ENCODE peak calls at places on chromosomes 6 and 20, in ten cellular contexts. One of them, this sample, is unnamed.

GRCh38 chr6:157514659-157515496 is 133.9 kb downstream of the ZDHHC14 start:
- DNase-seq in PC-3: peak; percentile 60
- DNase-seq in fibroblast of lung: peak; percentile 51
- DNase-seq in psoas muscle: peak; percentile 53
- DNase-seq in tibial artery: no peak
- DNase-seq in AG04450: no peak
- DNase-seq in left ventricle myocardium inferior: no peak
- DNase-seq in upper lobe of left lung: no peak
- DNase-seq in cardiac muscle cell: no peak
- DNase-seq in A549: peak; percentile 47
- DNase-seq in this sample: no peak

GRCh38 chr6:52106994-52107393 is 19.6 kb upstream of the PKHD1 start:
- DNase-seq in tibial artery: no peak
- DNase-seq in AG04450: no peak
- DNase-seq in psoas muscle: no peak
- DNase-seq in upper lobe of left lung: no peak
- DNase-seq in left ventricle myocardium inferior: no peak
- DNase-seq in cardiac muscle cell: no peak
- DNase-seq in fibroblast of lung: no peak
- DNase-seq in A549: no peak
- DNase-seq in PC-3: no peak
- DNase-seq in this sample: no peak

GRCh38 chr20:5920581-5920980 is 29.8 kb downstream of the TRMT6 start:
- DNase-seq in upper lobe of left lung: no peak
- DNase-seq in fibroblast of lung: no peak
- DNase-seq in psoas muscle: no peak
- DNase-seq in A549: no peak
- DNase-seq in PC-3: no peak
- DNase-seq in AG04450: no peak
- DNase-seq in cardiac muscle cell: no peak
- DNase-seq in tibial artery: no peak
- DNase-seq in left ventricle myocardium inferior: no peak
- DNase-seq in this sample: no peak

GRCh38 chr6:43584892-43585570 is 9.0 kb downstream of the POLH start:
- DNase-seq in upper lobe of left lung: no peak
- DNase-seq in psoas muscle: no peak
- DNase-seq in PC-3: no peak
- DNase-seq in tibial artery: no peak
- DNase-seq in cardiac muscle cell: no peak
- DNase-seq in A549: no peak
- DNase-seq in left ventricle myocardium inferior: no peak
- DNase-seq in AG04450: no peak
- DNase-seq in fibroblast of lung: no peak
- DNase-seq in this sample: no peak

GRCh38 chr20:49872056-49872455 is 43.3 kb downstream of the SPATA2 start:
- DNase-seq in fibroblast of lung: no peak
- DNase-seq in left ventricle myocardium inferior: no peak
- DNase-seq in A549: no peak
- DNase-seq in tibial artery: no peak
- DNase-seq in cardiac muscle cell: no peak
- DNase-seq in PC-3: no peak
- DNase-seq in AG04450: no peak
- DNase-seq in psoas muscle: no peak
- DNase-seq in upper lobe of left lung: no peak
- DNase-seq in this sample: no peak

GRCh38 chr20:25439328-25439727 is 31.9 kb downstream of the GINS1 start:
- DNase-seq in tibial artery: no peak
- DNase-seq in upper lobe of left lung: no peak
- DNase-seq in PC-3: no peak
- DNase-seq in A549: no peak
- DNase-seq in fibroblast of lung: no peak
- DNase-seq in psoas muscle: no peak
- DNase-seq in cardiac muscle cell: no peak
- DNase-seq in AG04450: no peak
- DNase-seq in left ventricle myocardium inferior: no peak
- DNase-seq in this sample: no peak

GRCh38 chr6:110415297-110415916 is at the start of gene DDO:
- DNase-seq in psoas muscle: peak; percentile 87
- DNase-seq in fibroblast of lung: peak; percentile 64
- DNase-seq in tibial artery: peak; percentile 93
- DNase-seq in left ventricle myocardium inferior: peak; percentile 86
- DNase-seq in PC-3: peak; percentile 2
- DNase-seq in AG04450: no peak
- DNase-seq in A549: no peak
- DNase-seq in upper lobe of left lung: peak; percentile 72
- DNase-seq in cardiac muscle cell: peak; percentile 14
- DNase-seq in this sample: no peak

GRCh38 chr20:12762725-12763124 is 246.0 kb upstream of the SPTLC3 start:
- DNase-seq in fibroblast of lung: no peak
- DNase-seq in cardiac muscle cell: peak; percentile 5
- DNase-seq in tibial artery: no peak
- DNase-seq in upper lobe of left lung: no peak
- DNase-seq in AG04450: no peak
- DNase-seq in A549: no peak
- DNase-seq in PC-3: no peak
- DNase-seq in psoas muscle: no peak
- DNase-seq in left ventricle myocardium inferior: peak; percentile 15
- DNase-seq in this sample: no peak

GRCh38 chr6:36862164-36862847 is 12.3 kb downstream of the PPIL1 start:
- DNase-seq in cardiac muscle cell: no peak
- DNase-seq in tibial artery: no peak
- DNase-seq in psoas muscle: no peak
- DNase-seq in AG04450: no peak
- DNase-seq in PC-3: no peak
- DNase-seq in upper lobe of left lung: no peak
- DNase-seq in fibroblast of lung: no peak
- DNase-seq in left ventricle myocardium inferior: no peak
- DNase-seq in A549: peak; percentile 25
- DNase-seq in this sample: no peak

GRCh38 chr6:29424575-29424974 is 9.8 kb downstream of the OR12D1 start:
- DNase-seq in fibroblast of lung: no peak
- DNase-seq in left ventricle myocardium inferior: no peak
- DNase-seq in upper lobe of left lung: no peak
- DNase-seq in PC-3: no peak
- DNase-seq in A549: no peak
- DNase-seq in psoas muscle: no peak
- DNase-seq in AG04450: no peak
- DNase-seq in tibial artery: no peak
- DNase-seq in cardiac muscle cell: no peak
- DNase-seq in this sample: no peak

GRCh38 chr6:19142236-19142635 is 694.9 kb upstream of the ID4 start:
- DNase-seq in left ventricle myocardium inferior: no peak
- DNase-seq in A549: no peak
- DNase-seq in psoas muscle: no peak
- DNase-seq in AG04450: no peak
- DNase-seq in tibial artery: no peak
- DNase-seq in PC-3: no peak
- DNase-seq in cardiac muscle cell: no peak
- DNase-seq in fibroblast of lung: no peak
- DNase-seq in upper lobe of left lung: no peak
- DNase-seq in this sample: no peak

GRCh38 chr20:7503501-7503900 is 436.8 kb downstream of the HAO1 start:
- DNase-seq in cardiac muscle cell: no peak
- DNase-seq in AG04450: no peak
- DNase-seq in PC-3: no peak
- DNase-seq in upper lobe of left lung: no peak
- DNase-seq in psoas muscle: no peak
- DNase-seq in A549: no peak
- DNase-seq in tibial artery: no peak
- DNase-seq in fibroblast of lung: no peak
- DNase-seq in left ventricle myocardium inferior: no peak
- DNase-seq in this sample: no peak

GRCh38 chr6:112522600-112522999 is 175.5 kb downstream of the RFPL4B start:
- DNase-seq in left ventricle myocardium inferior: no peak
- DNase-seq in AG04450: no peak
- DNase-seq in fibroblast of lung: no peak
- DNase-seq in A549: no peak
- DNase-seq in cardiac muscle cell: no peak
- DNase-seq in upper lobe of left lung: no peak
- DNase-seq in psoas muscle: no peak
- DNase-seq in tibial artery: no peak
- DNase-seq in PC-3: no peak
- DNase-seq in this sample: no peak
- H3K27ac ChIP-seq in left ventricle myocardium inferior: no peak overlapping the region
- H3K27ac ChIP-seq in AG04450: no peak overlapping the region
- H3K27ac ChIP-seq in fibroblast of lung: no peak overlapping the region
- H3K27ac ChIP-seq in A549: no peak overlapping the region
- H3K27ac ChIP-seq in cardiac muscle cell: no peak overlapping the region
- H3K27ac ChIP-seq in upper lobe of left lung: no peak overlapping the region
- H3K27ac ChIP-seq in psoas muscle: no peak overlapping the region
- H3K27ac ChIP-seq in tibial artery: no peak overlapping the region
- H3K27ac ChIP-seq in PC-3: no peak overlapping the region
- H3K27ac ChIP-seq in this sample: no peak overlapping the region

DNA sequence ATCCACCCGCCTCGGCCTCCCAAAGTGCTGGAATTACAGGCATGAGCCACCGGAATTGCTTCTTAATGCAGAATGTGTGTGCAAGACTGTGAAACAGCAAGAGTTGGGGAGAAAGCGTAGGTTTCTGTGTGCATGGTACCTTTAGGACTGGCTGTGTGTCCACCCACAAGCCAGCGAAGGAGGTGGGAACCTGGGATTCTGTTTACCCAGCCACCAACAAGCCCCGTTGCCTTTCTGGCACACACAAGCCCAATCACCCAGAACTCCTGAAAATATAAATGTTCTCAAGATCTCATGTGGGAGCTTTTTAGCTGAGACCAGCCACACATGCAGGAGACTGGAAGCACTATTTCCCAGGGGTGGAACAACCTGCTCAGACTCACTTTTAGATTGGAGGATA is 4.9 kb upstream of the RNF24 start:
- DNase-seq in PC-3: no peak
- DNase-seq in fibroblast of lung: no peak
- DNase-seq in upper lobe of left lung: no peak
- DNase-seq in psoas muscle: no peak
- DNase-seq in A549: no peak
- DNase-seq in tibial artery: no peak
- DNase-seq in cardiac muscle cell: no peak
- DNase-seq in AG04450: no peak
- DNase-seq in left ventricle myocardium inferior: no peak
- DNase-seq in this sample: no peak
- TF ChIP-seq CTCF in PC-3: no peak
- TF ChIP-seq CTCF in fibroblast of lung: no peak
- TF ChIP-seq CTCF in upper lobe of left lung: no peak
- TF ChIP-seq CTCF in psoas muscle: no peak
- TF ChIP-seq CTCF in A549: no peak
- TF ChIP-seq CTCF in tibial artery: no peak
- TF ChIP-seq CTCF in cardiac muscle cell: no peak
- TF ChIP-seq CTCF in AG04450: no peak
- TF ChIP-seq CTCF in left ventricle myocardium inferior: no peak
- TF ChIP-seq CTCF in this sample: no peak

DNA sequence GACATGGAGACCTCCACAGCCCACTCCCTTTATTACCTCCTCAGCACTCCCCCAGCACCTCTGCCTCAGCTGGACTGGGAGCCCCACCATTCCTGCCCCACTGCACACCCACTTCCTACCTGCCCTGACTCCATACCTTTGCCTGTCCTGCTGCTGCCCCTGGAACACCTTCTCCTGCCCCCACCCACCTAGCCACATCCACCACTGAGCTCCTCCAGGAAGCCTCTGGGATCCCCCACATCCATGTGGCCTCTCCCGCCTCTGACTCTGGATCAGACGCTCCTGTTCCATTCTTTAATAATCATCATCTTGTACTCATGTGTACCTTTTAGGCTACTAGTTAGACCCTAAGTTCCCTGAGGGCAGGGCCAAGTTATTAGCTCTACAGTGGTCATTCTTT is 2.2 kb upstream of the SDCBP2 start:
- DNase-seq in tibial artery: no peak
- DNase-seq in psoas muscle: no peak
- DNase-seq in cardiac muscle cell: no peak
- DNase-seq in fibroblast of lung: no peak
- DNase-seq in PC-3: no peak
- DNase-seq in A549: no peak
- DNase-seq in upper lobe of left lung: no peak
- DNase-seq in left ventricle myocardium inferior: no peak
- DNase-seq in AG04450: no peak
- DNase-seq in this sample: no peak
- H3K27ac ChIP-seq in tibial artery: no peak overlapping the region
- H3K27ac ChIP-seq in psoas muscle: peak overlapping the region; percentile 93
- H3K27ac ChIP-seq in cardiac muscle cell: no peak overlapping the region
- H3K27ac ChIP-seq in fibroblast of lung: no peak overlapping the region
- H3K27ac ChIP-seq in PC-3: no peak overlapping the region
- H3K27ac ChIP-seq in A549: no peak overlapping the region
- H3K27ac ChIP-seq in upper lobe of left lung: peak overlapping the region; percentile 96
- H3K27ac ChIP-seq in left ventricle myocardium inferior: peak overlapping the region; percentile 100
- H3K27ac ChIP-seq in AG04450: no peak overlapping the region
- H3K27ac ChIP-seq in this sample: no peak overlapping the region

GRCh38 chr6:1586861-1587450 is 22.8 kb upstream of the FOXC1 start:
- DNase-seq in PC-3: no peak
- DNase-seq in upper lobe of left lung: no peak
- DNase-seq in left ventricle myocardium inferior: no peak
- DNase-seq in psoas muscle: no peak
- DNase-seq in AG04450: no peak
- DNase-seq in fibroblast of lung: no peak
- DNase-seq in tibial artery: no peak
- DNase-seq in cardiac muscle cell: no peak
- DNase-seq in A549: no peak
- DNase-seq in this sample: no peak

GRCh38 chr6:1590580-1590979 is 19.1 kb upstream of the FOXC1 start:
- DNase-seq in A549: no peak
- DNase-seq in upper lobe of left lung: no peak
- DNase-seq in AG04450: no peak
- DNase-seq in fibroblast of lung: no peak
- DNase-seq in tibial artery: peak; percentile 32
- DNase-seq in cardiac muscle cell: no peak
- DNase-seq in left ventricle myocardium inferior: no peak
- DNase-seq in psoas muscle: no peak
- DNase-seq in PC-3: no peak
- DNase-seq in this sample: no peak

GRCh38 chr6:1591243-1591642 is 18.5 kb upstream of the FOXC1 start:
- DNase-seq in psoas muscle: no peak
- DNase-seq in AG04450: no peak
- DNase-seq in PC-3: no peak
- DNase-seq in upper lobe of left lung: no peak
- DNase-seq in tibial artery: peak; percentile 15
- DNase-seq in fibroblast of lung: no peak
- DNase-seq in cardiac muscle cell: no peak
- DNase-seq in A549: no peak
- DNase-seq in left ventricle myocardium inferior: no peak
- DNase-seq in this sample: no peak

GRCh38 chr6:1587546-1587945 is 22.2 kb upstream of the FOXC1 start:
- DNase-seq in upper lobe of left lung: no peak
- DNase-seq in psoas muscle: no peak
- DNase-seq in A549: no peak
- DNase-seq in left ventricle myocardium inferior: no peak
- DNase-seq in tibial artery: peak; percentile 16
- DNase-seq in cardiac muscle cell: no peak
- DNase-seq in AG04450: no peak
- DNase-seq in PC-3: no peak
- DNase-seq in fibroblast of lung: no peak
- DNase-seq in this sample: peak; percentile 5

DNA sequence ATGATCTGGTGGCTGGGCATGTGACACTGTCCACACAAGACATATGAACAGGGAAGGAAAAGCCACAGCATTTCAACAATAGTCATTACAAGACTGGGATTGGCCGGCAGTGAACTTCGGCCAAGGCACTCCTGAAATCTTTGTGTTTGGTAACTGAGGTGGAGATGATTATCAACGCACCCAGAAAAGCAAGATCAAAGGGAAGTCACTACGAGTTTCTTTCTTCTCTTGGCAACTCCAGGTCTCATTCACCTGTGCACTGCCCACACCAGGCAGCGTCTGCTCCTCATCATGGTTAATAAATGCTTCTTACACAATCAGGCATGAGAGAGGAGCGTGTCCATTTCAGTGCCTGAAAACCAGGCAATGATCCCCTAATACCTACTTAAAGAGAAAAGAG is 20.5 kb upstream of the FOXC1 start:
- DNase-seq in left ventricle myocardium inferior: no peak
- DNase-seq in fibroblast of lung: no peak
- DNase-seq in AG04450: no peak
- DNase-seq in A549: no peak
- DNase-seq in psoas muscle: no peak
- DNase-seq in tibial artery: no peak
- DNase-seq in cardiac muscle cell: no peak
- DNase-seq in PC-3: no peak
- DNase-seq in upper lobe of left lung: no peak
- DNase-seq in this sample: no peak
- TF ChIP-seq CTCF in left ventricle myocardium inferior: no peak
- TF ChIP-seq CTCF in fibroblast of lung: no peak
- TF ChIP-seq CTCF in AG04450: no peak
- TF ChIP-seq CTCF in A549: no peak
- TF ChIP-seq CTCF in psoas muscle: no peak
- TF ChIP-seq CTCF in tibial artery: no peak
- TF ChIP-seq CTCF in cardiac muscle cell: no peak
- TF ChIP-seq CTCF in PC-3: no peak
- TF ChIP-seq CTCF in upper lobe of left lung: no peak
- TF ChIP-seq CTCF in this sample: no peak

This sample was measured in CD8-positive, alpha-beta T cell.